ENCODE peak calls at places on chromosome 13, in ten cellular contexts. One of them, this sample, is unnamed.

GRCh38 chr13:107210216-107211010 is 642.5 kb upstream of the ARGLU1 start:
- DNase-seq in spleen: no peak
- DNase-seq in tibial nerve: no peak
- DNase-seq in breast epithelium: no peak
- DNase-seq in body of pancreas: no peak
- DNase-seq in K562: no peak
- DNase-seq in stomach: no peak
- DNase-seq in heart left ventricle: no peak
- DNase-seq in right lobe of liver: no peak
- DNase-seq in IMR-90: peak
- DNase-seq in this sample: no peak

GRCh38 chr13:71865858-71866172 is 1.2 kb downstream of the DACH1 start:
- DNase-seq in spleen: peak
- DNase-seq in heart left ventricle: peak
- DNase-seq in tibial nerve: no peak
- DNase-seq in IMR-90: no peak
- DNase-seq in stomach: no peak
- DNase-seq in body of pancreas: no peak
- DNase-seq in K562: no peak
- DNase-seq in right lobe of liver: peak
- DNase-seq in breast epithelium: no peak
- DNase-seq in this sample: no peak

GRCh38 chr13:95246292-95247082 is 54.8 kb downstream of the ABCC4 start:
- DNase-seq in K562: no peak
- DNase-seq in body of pancreas: peak
- DNase-seq in breast epithelium: no peak
- DNase-seq in spleen: no peak
- DNase-seq in right lobe of liver: no peak
- DNase-seq in stomach: no peak
- DNase-seq in heart left ventricle: no peak
- DNase-seq in IMR-90: no peak
- DNase-seq in tibial nerve: no peak
- DNase-seq in this sample: no peak

GRCh38 chr13:44040070-44040753 is 160.5 kb downstream of the LACC1 start:
- DNase-seq in spleen: no peak
- DNase-seq in heart left ventricle: no peak
- DNase-seq in IMR-90: peak
- DNase-seq in breast epithelium: no peak
- DNase-seq in body of pancreas: no peak
- DNase-seq in right lobe of liver: no peak
- DNase-seq in K562: no peak
- DNase-seq in stomach: no peak
- DNase-seq in tibial nerve: no peak
- DNase-seq in this sample: no peak

GRCh38 chr13:20669162-20669561 is 34.3 kb upstream of the IL17D start:
- DNase-seq in K562: no peak
- DNase-seq in body of pancreas: no peak
- DNase-seq in tibial nerve: no peak
- DNase-seq in right lobe of liver: no peak
- DNase-seq in spleen: no peak
- DNase-seq in heart left ventricle: no peak
- DNase-seq in breast epithelium: no peak
- DNase-seq in stomach: no peak
- DNase-seq in IMR-90: no peak
- DNase-seq in this sample: no peak

GRCh38 chr13:75861786-75862185 is 225.7 kb downstream of the LMO7 start:
- DNase-seq in IMR-90: peak
- DNase-seq in stomach: no peak
- DNase-seq in right lobe of liver: no peak
- DNase-seq in body of pancreas: no peak
- DNase-seq in breast epithelium: no peak
- DNase-seq in K562: no peak
- DNase-seq in heart left ventricle: no peak
- DNase-seq in tibial nerve: no peak
- DNase-seq in spleen: no peak
- DNase-seq in this sample: no peak

GRCh38 chr13:80527400-80527799 is 186.5 kb upstream of the SPRY2 start:
- DNase-seq in body of pancreas: no peak
- DNase-seq in IMR-90: no peak
- DNase-seq in tibial nerve: no peak
- DNase-seq in stomach: no peak
- DNase-seq in breast epithelium: no peak
- DNase-seq in right lobe of liver: no peak
- DNase-seq in spleen: no peak
- DNase-seq in heart left ventricle: no peak
- DNase-seq in K562: peak
- DNase-seq in this sample: no peak

GRCh38 chr13:60689571-60689970 is 292.6 kb downstream of the TDRD3 start:
- DNase-seq in spleen: no peak
- DNase-seq in heart left ventricle: no peak
- DNase-seq in body of pancreas: no peak
- DNase-seq in tibial nerve: no peak
- DNase-seq in breast epithelium: no peak
- DNase-seq in stomach: no peak
- DNase-seq in K562: no peak
- DNase-seq in IMR-90: no peak
- DNase-seq in right lobe of liver: no peak
- DNase-seq in this sample: no peak

GRCh38 chr13:73765651-73766384 is 368.4 kb downstream of the KLF12 start:
- DNase-seq in spleen: peak
- DNase-seq in body of pancreas: peak
- DNase-seq in right lobe of liver: peak
- DNase-seq in tibial nerve: peak
- DNase-seq in heart left ventricle: peak
- DNase-seq in K562: no peak
- DNase-seq in stomach: peak
- DNase-seq in breast epithelium: peak
- DNase-seq in IMR-90: peak
- DNase-seq in this sample: peak

GRCh38 chr13:49635599-49636433 is 7.5 kb downstream of the ARL11 start:
- DNase-seq in spleen: no peak
- DNase-seq in heart left ventricle: peak
- DNase-seq in breast epithelium: no peak
- DNase-seq in IMR-90: peak
- DNase-seq in right lobe of liver: no peak
- DNase-seq in stomach: peak
- DNase-seq in body of pancreas: peak
- DNase-seq in tibial nerve: peak
- DNase-seq in K562: no peak
- DNase-seq in this sample: no peak

GRCh38 chr13:48160879-48161278 is 66.0 kb upstream of the MED4 start:
- DNase-seq in right lobe of liver: no peak
- DNase-seq in tibial nerve: peak
- DNase-seq in breast epithelium: no peak
- DNase-seq in K562: no peak
- DNase-seq in body of pancreas: no peak
- DNase-seq in IMR-90: no peak
- DNase-seq in stomach: no peak
- DNase-seq in spleen: no peak
- DNase-seq in heart left ventricle: peak
- DNase-seq in this sample: no peak

DNA sequence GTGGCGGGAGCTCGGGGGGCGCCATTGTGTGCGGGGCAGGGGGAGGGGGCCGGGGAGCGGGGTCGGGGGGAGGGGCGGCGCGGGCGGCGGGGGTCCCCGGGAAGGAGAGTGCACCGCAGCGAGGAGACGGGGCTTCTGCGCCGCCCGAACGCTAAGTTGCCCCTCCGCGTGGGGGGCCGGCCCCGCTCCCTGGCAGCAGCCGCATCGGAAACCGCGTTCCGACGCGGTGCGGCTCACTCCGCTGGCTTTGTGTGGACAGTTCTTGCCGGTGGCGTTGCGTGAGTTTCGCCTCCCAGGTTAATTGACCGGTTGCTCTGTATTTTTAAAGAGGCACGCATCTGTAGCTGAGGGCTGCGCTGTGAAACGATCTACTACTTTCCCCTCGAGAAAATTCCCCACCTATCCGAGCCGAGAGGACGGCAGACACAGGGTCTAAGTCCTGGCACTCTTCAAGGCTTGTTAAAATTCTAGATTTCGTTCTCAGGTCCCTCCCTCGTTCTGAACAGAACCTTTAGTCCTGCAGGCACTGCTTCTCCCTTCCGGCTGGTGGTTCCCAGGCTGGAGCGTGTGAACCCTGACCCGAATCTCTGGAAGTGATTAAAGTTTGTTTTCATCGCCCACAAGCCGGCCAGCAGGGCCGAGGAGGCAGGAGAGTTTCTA is 861 bp downstream of the ARHGEF7 start:
- DNase-seq in tibial nerve: peak
- DNase-seq in K562: no peak
- DNase-seq in right lobe of liver: peak
- DNase-seq in breast epithelium: no peak
- DNase-seq in spleen: no peak
- DNase-seq in heart left ventricle: peak
- DNase-seq in stomach: no peak
- DNase-seq in IMR-90: peak
- DNase-seq in body of pancreas: peak
- DNase-seq in this sample: no peak
- TF ChIP-seq CTCF in tibial nerve: no peak
- TF ChIP-seq CTCF in K562: no peak
- TF ChIP-seq CTCF in right lobe of liver: no peak
- TF ChIP-seq CTCF in breast epithelium: no peak
- TF ChIP-seq CTCF in spleen: no peak
- TF ChIP-seq CTCF in heart left ventricle: no peak
- TF ChIP-seq CTCF in stomach: no peak
- TF ChIP-seq CTCF in IMR-90: no peak
- TF ChIP-seq CTCF in body of pancreas: no peak
- TF ChIP-seq CTCF in this sample: no peak

GRCh38 chr13:111080642-111081041 is 34.5 kb upstream of the ARHGEF7 start:
- DNase-seq in body of pancreas: no peak
- DNase-seq in heart left ventricle: no peak
- DNase-seq in tibial nerve: no peak
- DNase-seq in right lobe of liver: no peak
- DNase-seq in K562: no peak
- DNase-seq in IMR-90: no peak
- DNase-seq in stomach: no peak
- DNase-seq in breast epithelium: no peak
- DNase-seq in spleen: no peak
- DNase-seq in this sample: no peak
- TF ChIP-seq POLR2A in body of pancreas: no peak
- TF ChIP-seq POLR2A in heart left ventricle: no peak
- TF ChIP-seq POLR2A in tibial nerve: no peak
- TF ChIP-seq POLR2A in right lobe of liver: no peak
- TF ChIP-seq POLR2A in K562: no peak
- TF ChIP-seq POLR2A in IMR-90: no peak
- TF ChIP-seq POLR2A in stomach: no peak
- TF ChIP-seq POLR2A in breast epithelium: no peak
- TF ChIP-seq POLR2A in spleen: no peak
- TF ChIP-seq POLR2A in this sample: no peak

GRCh38 chr13:24619302-24619701 is 60.9 kb upstream of the ATP12A start:
- DNase-seq in heart left ventricle: no peak
- DNase-seq in IMR-90: no peak
- DNase-seq in breast epithelium: no peak
- DNase-seq in right lobe of liver: no peak
- DNase-seq in tibial nerve: no peak
- DNase-seq in body of pancreas: no peak
- DNase-seq in K562: no peak
- DNase-seq in spleen: no peak
- DNase-seq in stomach: no peak
- DNase-seq in this sample: no peak

GRCh38 chr13:24617394-24618218 is 62.6 kb upstream of the ATP12A start:
- DNase-seq in IMR-90: no peak
- DNase-seq in stomach: no peak
- DNase-seq in body of pancreas: no peak
- DNase-seq in breast epithelium: no peak
- DNase-seq in heart left ventricle: no peak
- DNase-seq in right lobe of liver: no peak
- DNase-seq in tibial nerve: no peak
- DNase-seq in spleen: no peak
- DNase-seq in K562: no peak
- DNase-seq in this sample: peak

GRCh38 chr13:24615911-24616472 is 64.2 kb upstream of the ATP12A start:
- DNase-seq in K562: no peak
- DNase-seq in spleen: no peak
- DNase-seq in body of pancreas: no peak
- DNase-seq in right lobe of liver: no peak
- DNase-seq in heart left ventricle: no peak
- DNase-seq in IMR-90: no peak
- DNase-seq in tibial nerve: no peak
- DNase-seq in stomach: no peak
- DNase-seq in breast epithelium: no peak
- DNase-seq in this sample: no peak

GRCh38 chr13:24616514-24616913 is 63.7 kb upstream of the ATP12A start:
- DNase-seq in K562: no peak
- DNase-seq in body of pancreas: no peak
- DNase-seq in heart left ventricle: no peak
- DNase-seq in breast epithelium: no peak
- DNase-seq in IMR-90: no peak
- DNase-seq in tibial nerve: no peak
- DNase-seq in spleen: no peak
- DNase-seq in right lobe of liver: no peak
- DNase-seq in stomach: no peak
- DNase-seq in this sample: no peak

GRCh38 chr13:24618219-24618955 is 61.8 kb upstream of the ATP12A start:
- DNase-seq in IMR-90: no peak
- DNase-seq in spleen: peak
- DNase-seq in tibial nerve: no peak
- DNase-seq in stomach: peak
- DNase-seq in K562: no peak
- DNase-seq in heart left ventricle: no peak
- DNase-seq in right lobe of liver: no peak
- DNase-seq in body of pancreas: peak
- DNase-seq in breast epithelium: no peak
- DNase-seq in this sample: no peak
- TF ChIP-seq CTCF in IMR-90: no peak
- TF ChIP-seq CTCF in spleen: no peak
- TF ChIP-seq CTCF in tibial nerve: no peak
- TF ChIP-seq CTCF in stomach: no peak
- TF ChIP-seq CTCF in K562: no peak
- TF ChIP-seq CTCF in heart left ventricle: no peak
- TF ChIP-seq CTCF in right lobe of liver: no peak
- TF ChIP-seq CTCF in body of pancreas: no peak
- TF ChIP-seq CTCF in breast epithelium: no peak
- TF ChIP-seq CTCF in this sample: no peak

GRCh38 chr13:113836917-113837553 is 26.8 kb downstream of the GAS6 start:
- DNase-seq in stomach: peak
- DNase-seq in tibial nerve: peak
- DNase-seq in right lobe of liver: peak
- DNase-seq in heart left ventricle: peak
- DNase-seq in body of pancreas: peak
- DNase-seq in breast epithelium: no peak
- DNase-seq in K562: no peak
- DNase-seq in spleen: no peak
- DNase-seq in IMR-90: peak
- DNase-seq in this sample: no peak
- TF ChIP-seq POLR2A in stomach: no peak
- TF ChIP-seq POLR2A in tibial nerve: no peak
- TF ChIP-seq POLR2A in right lobe of liver: no peak
- TF ChIP-seq POLR2A in heart left ventricle: no peak
- TF ChIP-seq POLR2A in body of pancreas: no peak
- TF ChIP-seq POLR2A in breast epithelium: no peak
- TF ChIP-seq POLR2A in K562: no peak
- TF ChIP-seq POLR2A in spleen: no peak
- TF ChIP-seq POLR2A in IMR-90: peak
- TF ChIP-seq POLR2A in this sample: no peak

GRCh38 chr13:30745917-30746686 is 10.8 kb downstream of the ALOX5AP start:
- DNase-seq in right lobe of liver: no peak
- DNase-seq in heart left ventricle: no peak
- DNase-seq in IMR-90: no peak
- DNase-seq in body of pancreas: peak
- DNase-seq in stomach: no peak
- DNase-seq in breast epithelium: no peak
- DNase-seq in K562: no peak
- DNase-seq in spleen: no peak
- DNase-seq in tibial nerve: no peak
- DNase-seq in this sample: peak
- TF ChIP-seq CTCF in right lobe of liver: no peak
- TF ChIP-seq CTCF in heart left ventricle: no peak
- TF ChIP-seq CTCF in IMR-90: no peak
- TF ChIP-seq CTCF in body of pancreas: no peak
- TF ChIP-seq CTCF in stomach: no peak
- TF ChIP-seq CTCF in breast epithelium: no peak
- TF ChIP-seq CTCF in K562: no peak
- TF ChIP-seq CTCF in spleen: no peak
- TF ChIP-seq CTCF in tibial nerve: no peak
- TF ChIP-seq CTCF in this sample: no peak

This sample was measured in Peyer's patch.